ENCODE peak calls at places on chromosomes 16 and 17, in seven cellular contexts. J, L, G, D, X, K and Q are unnamed samples.

GRCh38 chr16:84449156-84450140 is 55.0 kb downstream of the MEAK7 start:
- DNase-seq in G (no peak), X (no peak), J (no peak), K (no peak), L (no peak), D (no peak), Q (peak)

GRCh38 chr16:66952430-66953139 is 8.5 kb upstream of the CES3 start:
- DNase-seq in L (no peak), D (no peak), X (no peak), G (no peak), K (no peak), J (no peak), Q (no peak)

GRCh38 chr17:78933959-78934568 is 8.9 kb upstream of the TIMP2 start:
- DNase-seq in X (no peak), J (no peak), G (peak), K (peak), D (peak), L (peak), Q (peak)

GRCh38 chr17:79792984-79793923 is 3.6 kb downstream of the CBX8 start:
- DNase-seq in D (peak), G (peak), K (no peak), L (no peak), X (no peak), J (no peak), Q (peak)

GRCh38 chr16:89557230-89557935 is 3.1 kb upstream of the RPL13 start:
- DNase-seq in X (peak), K (peak), D (peak), L (peak), J (peak), G (peak), Q (peak)

GRCh38 chr17:58338907-58339774 is 10.5 kb upstream of the TSPOAP1 start:
- DNase-seq in J (peak), X (no peak), D (no peak), K (no peak), L (no peak), G (peak), Q (no peak)

GRCh38 chr17:66283971-66284370 is 18.4 kb upstream of the PRKCA start:
- DNase-seq in L (no peak), J (no peak), X (no peak), D (no peak), K (no peak), G (no peak), Q (no peak)

GRCh38 chr16:88351521-88352101 is 31.1 kb upstream of the ZNF469 start:
- DNase-seq in D (no peak), G (no peak), K (no peak), X (no peak), L (no peak), J (no peak), Q (no peak)

GRCh38 chr16:74107795-74108610 is 188.6 kb upstream of the PSMD7 start:
- DNase-seq in L (peak), D (peak), K (peak), J (peak), G (peak), X (peak), Q (no peak)

GRCh38 chr16:58658796-58659211 is 25.8 kb downstream of the SLC38A7 start:
- DNase-seq in K (no peak), X (no peak), L (no peak), J (no peak), D (no peak), G (no peak), Q (no peak)

GRCh38 chr16:81523387-81524115 is 78.9 kb downstream of the CMIP start:
- DNase-seq in D (peak), K (no peak), G (peak), J (no peak), L (peak), X (no peak), Q (no peak)

GRCh38 chr16:89020068-89020924 is 43.3 kb upstream of the CBFA2T3 start:
- DNase-seq in G (no peak), X (no peak), J (no peak), K (no peak), L (no peak), D (no peak), Q (no peak)

GRCh38 chr16:86467490-86467889 is 42.8 kb upstream of the FOXF1 start:
- DNase-seq in X (no peak), G (no peak), K (no peak), D (no peak), J (no peak), L (no peak), Q (no peak)

GRCh38 chr17:58991718-58992331 is 114.9 kb downstream of the TRIM37 start:
- DNase-seq in L (peak), G (peak), D (peak), K (no peak), X (no peak), J (no peak), Q (no peak)

GRCh38 chr17:28916302-28916934 is 13.5 kb upstream of the DHRS13 start:
- DNase-seq in X (peak), J (peak), G (peak), D (peak), L (no peak), K (peak), Q (no peak)

GRCh38 chr16:67514382-67514828 is 14.2 kb upstream of the RIPOR1 start:
- DNase-seq in G (peak), L (peak), J (peak), K (peak), X (peak), D (peak), Q (no peak)

GRCh38 chr16:67641779-67642708 is 2.9 kb upstream of the CARMIL2 start:
- DNase-seq in K (no peak), D (no peak), L (peak), X (no peak), G (peak), J (no peak), Q (no peak)

GRCh38 chr17:2462481-2462880 is 49.2 kb downstream of the METTL16 start:
- DNase-seq in D (no peak), L (no peak), J (no peak), K (no peak), X (no peak), G (no peak), Q (no peak)

GRCh38 chr17:38798614-38799500 is 499 bp downstream of the PIP4K2B start:
- DNase-seq in X (peak), J (peak), L (peak), K (peak), G (peak), D (peak), Q (peak)

GRCh38 chr17:15213381-15214087 is 51.6 kb downstream of the PMP22 start:
- DNase-seq in J (peak), K (no peak), L (peak), X (peak), G (peak), D (peak), Q (no peak)

GRCh38 chr17:44069974-44070454 is 521 bp upstream of the G6PC3 start:
- DNase-seq in X (no peak), L (no peak), K (no peak), J (no peak), D (peak), G (peak), Q (no peak)

GRCh38 chr16:4521971-4522623 is 16.5 kb downstream of the CDIP1 start:
- DNase-seq in K (no peak), L (no peak), X (no peak), J (no peak), D (no peak), G (peak), Q (no peak)

GRCh38 chr16:27689711-27690110 is 139.8 kb downstream of the KATNIP start:
- DNase-seq in J (no peak), K (no peak), X (no peak), G (no peak), L (no peak), D (no peak), Q (no peak)

GRCh38 chr17:33482636-33483035 is 189.5 kb upstream of the ASIC2 start:
- DNase-seq in L (no peak), K (no peak), X (no peak), J (no peak), D (no peak), G (no peak), Q (no peak)

GRCh38 chr17:71500761-71501555 is 619.9 kb upstream of the SOX9 start:
- DNase-seq in X (no peak), J (no peak), K (no peak), D (no peak), L (peak), G (peak), Q (no peak)

GRCh38 chr16:87615621-87616041 is 13.3 kb downstream of the JPH3 start:
- DNase-seq in L (no peak), D (no peak), K (no peak), J (no peak), G (no peak), X (no peak), Q (no peak)

GRCh38 chr16:9954181-9954580 is 228.0 kb downstream of the GRIN2A start:
- DNase-seq in J (no peak), D (no peak), K (no peak), G (no peak), L (no peak), X (no peak), Q (no peak)

GRCh38 chr17:80942360-80943345 is 49.0 kb upstream of the CHMP6 start:
- DNase-seq in L (no peak), D (no peak), J (no peak), G (peak), X (no peak), K (peak), Q (no peak)

GRCh38 chr16:964696-965395 is 5.9 kb downstream of the LMF1 start:
- DNase-seq in X (no peak), G (no peak), D (no peak), L (peak), K (no peak), J (no peak), Q (no peak)

GRCh38 chr17:82830249-82830661 is 9.6 kb downstream of the ZNF750 start:
- DNase-seq in L (no peak), G (peak), K (no peak), X (no peak), D (no peak), J (no peak), Q (no peak)

GRCh38 chr16:86365513-86366040 is 144.8 kb upstream of the FOXF1 start:
- DNase-seq in X (no peak), K (no peak), L (no peak), D (no peak), G (no peak), J (no peak), Q (no peak)

GRCh38 chr17:36611345-36612072 is 10.1 kb downstream of the MRM1 start:
- DNase-seq in D (peak), J (no peak), X (no peak), G (peak), L (no peak), K (no peak), Q (no peak)

GRCh38 chr17:17561408-17562144 is 29.9 kb downstream of the PEMT start:
- DNase-seq in D (no peak), L (peak), X (no peak), K (no peak), G (no peak), J (no peak), Q (no peak)

GRCh38 chr17:65659512-65659911 is 98.1 kb upstream of the AXIN2 start:
- DNase-seq in L (no peak), J (no peak), K (no peak), X (no peak), D (no peak), G (no peak), Q (no peak)

GRCh38 chr17:41695954-41696720 is 7.5 kb downstream of the EIF1 start:
- DNase-seq in L (peak), G (peak), X (peak), K (no peak), D (peak), J (peak), Q (peak)

GRCh38 chr17:45021607-45022287 is 29.7 kb downstream of the DCAKD start:
- DNase-seq in X (peak), J (peak), K (peak), D (peak), G (peak), L (peak), Q (peak)

GRCh38 chr17:29292992-29293889 is 707 bp downstream of the NUFIP2 start:
- DNase-seq in K (peak), D (peak), G (peak), X (peak), J (peak), L (peak), Q (peak)

GRCh38 chr17:76816590-76817135 is 51.5 kb upstream of the MGAT5B start:
- DNase-seq in L (peak), J (peak), D (peak), X (peak), G (peak), K (no peak), Q (no peak)
- TF ChIP-seq CTCF in L (peak), J (no peak), D (peak), X (peak), G (peak), K (peak), Q (peak)

DNA sequence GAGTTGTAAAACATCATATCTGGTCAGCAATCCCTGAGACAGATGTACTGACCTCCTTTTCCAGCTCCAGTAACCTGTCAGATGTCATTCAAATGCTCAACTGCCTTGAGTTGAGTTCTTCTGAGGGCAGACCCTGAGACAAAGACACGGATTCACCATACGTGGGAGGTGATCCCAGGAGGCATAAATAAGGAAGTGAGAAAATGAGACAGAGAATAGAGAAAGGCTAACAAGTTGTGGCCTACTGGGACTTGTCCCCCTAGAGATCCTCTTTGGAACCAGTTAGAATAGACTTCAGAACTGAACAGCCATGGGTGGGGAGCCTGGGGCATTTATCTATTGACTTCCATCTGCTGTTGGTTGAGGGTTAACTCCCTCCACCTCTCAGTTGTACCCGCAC is 123.1 kb upstream of the DYNLRB2 start:
- DNase-seq in D (no peak), K (no peak), G (no peak), X (no peak), J (no peak), L (no peak), Q (no peak)
- TF ChIP-seq CTCF in D (no peak), K (no peak), G (no peak), X (no peak), J (no peak), L (no peak), Q (no peak)

GRCh38 chr16:77434365-77435239 is at the start of gene ADAMTS18:
- DNase-seq in X (no peak), L (no peak), G (no peak), J (peak), D (no peak), K (no peak), Q (no peak)

GRCh38 chr16:77434022-77434364 is 841 bp downstream of the ADAMTS18 start:
- DNase-seq in X (no peak), G (no peak), J (no peak), L (no peak), K (no peak), D (no peak), Q (no peak)

GRCh38 chr16:77439106-77439505 is 4.3 kb upstream of the ADAMTS18 start:
- DNase-seq in X (no peak), K (no peak), G (no peak), D (no peak), L (no peak), J (no peak), Q (no peak)

GRCh38 chr16:77435240-77435819 is 496 bp upstream of the ADAMTS18 start:
- DNase-seq in K (no peak), G (no peak), X (no peak), J (peak), L (no peak), D (no peak), Q (no peak)

GRCh38 chr16:77437859-77438258 is 3.0 kb upstream of the ADAMTS18 start:
- DNase-seq in X (no peak), J (no peak), G (peak), D (peak), K (no peak), L (no peak), Q (no peak)
- TF ChIP-seq CTCF in X (peak), J (no peak), G (no peak), D (peak), K (no peak), L (no peak), Q (peak)

DNA sequence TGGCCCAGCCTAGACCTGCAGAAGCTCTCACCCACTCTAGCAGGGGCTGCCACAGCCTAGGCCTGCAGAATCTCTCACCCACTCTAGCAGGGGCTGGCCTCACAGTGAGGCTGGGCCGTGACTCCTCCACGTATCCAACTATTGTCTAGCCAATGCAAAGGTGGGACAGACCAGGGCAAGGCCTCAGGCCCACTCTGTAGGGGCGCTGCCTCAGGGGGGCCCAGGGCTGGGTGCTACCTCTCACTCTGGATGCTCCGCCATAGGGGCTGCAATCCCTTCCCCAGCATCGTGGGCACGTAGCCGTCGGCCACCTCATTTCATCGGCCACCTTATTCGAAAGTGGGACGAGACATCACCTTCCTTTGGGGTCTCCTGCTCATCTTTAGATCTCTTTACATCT is 51.7 kb downstream of the RPH3AL start:
- DNase-seq in L (no peak), J (no peak), G (no peak), D (no peak), X (no peak), K (no peak), Q (no peak)
- TF ChIP-seq CTCF in L (no peak), J (no peak), G (no peak), D (no peak), X (no peak), K (no peak), Q (no peak)

GRCh38 chr16:49951568-49952195 is 73.3 kb upstream of the CNEP1R1 start:
- DNase-seq in L (no peak), K (no peak), X (no peak), G (no peak), D (peak), J (no peak), Q (no peak)
- TF ChIP-seq CTCF in L (no peak), K (no peak), X (no peak), G (no peak), D (no peak), J (no peak), Q (no peak)

DNA sequence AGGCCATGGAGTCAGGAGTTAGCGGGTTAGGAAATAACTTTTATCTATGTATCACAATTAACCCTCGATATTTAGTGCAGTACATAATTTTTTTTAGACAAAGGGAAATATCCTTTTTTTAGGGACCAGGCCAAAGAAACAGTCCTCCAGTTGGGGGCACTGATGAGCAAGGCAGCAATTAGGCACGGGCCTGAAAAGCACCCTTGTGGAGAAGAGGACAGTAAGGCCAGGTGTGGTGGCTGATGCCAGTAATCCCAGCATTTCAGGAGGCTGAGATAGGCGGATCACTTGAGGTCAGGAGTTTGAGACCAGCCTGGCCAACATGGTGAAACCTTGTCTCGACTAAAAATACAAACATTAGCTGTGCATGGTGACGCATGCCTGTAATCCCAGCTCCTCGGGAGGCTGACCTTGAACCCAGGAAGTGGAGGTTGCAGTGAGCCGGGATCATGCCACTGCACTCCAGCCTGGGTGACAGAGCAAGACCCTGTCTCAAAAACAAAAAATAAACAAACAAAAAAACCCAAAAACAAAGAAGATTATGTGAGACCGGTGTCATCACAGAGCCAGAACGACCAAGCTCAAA is 158.3 kb upstream of the NOL11 start:
- DNase-seq in K (no peak), J (no peak), D (peak), G (peak), X (no peak), L (peak), Q (no peak)
- TF ChIP-seq CTCF in K (no peak), J (no peak), D (peak), G (peak), X (peak), L (peak), Q (peak)

GRCh38 chr16:78237346-78237745 is 137.9 kb downstream of the WWOX start:
- DNase-seq in X (no peak), D (no peak), K (no peak), G (no peak), J (no peak), L (no peak), Q (no peak)

GRCh38 chr16:78237856-78238255 is 138.4 kb downstream of the WWOX start:
- DNase-seq in L (no peak), G (no peak), K (no peak), X (no peak), D (no peak), J (no peak), Q (no peak)

GRCh38 chr16:78230832-78231231 is 131.4 kb downstream of the WWOX start:
- DNase-seq in K (no peak), D (peak), G (peak), J (no peak), L (peak), X (no peak), Q (no peak)

GRCh38 chr16:78235876-78236275 is 136.4 kb downstream of the WWOX start:
- DNase-seq in G (no peak), L (no peak), J (no peak), X (no peak), K (no peak), D (no peak), Q (no peak)

DNA sequence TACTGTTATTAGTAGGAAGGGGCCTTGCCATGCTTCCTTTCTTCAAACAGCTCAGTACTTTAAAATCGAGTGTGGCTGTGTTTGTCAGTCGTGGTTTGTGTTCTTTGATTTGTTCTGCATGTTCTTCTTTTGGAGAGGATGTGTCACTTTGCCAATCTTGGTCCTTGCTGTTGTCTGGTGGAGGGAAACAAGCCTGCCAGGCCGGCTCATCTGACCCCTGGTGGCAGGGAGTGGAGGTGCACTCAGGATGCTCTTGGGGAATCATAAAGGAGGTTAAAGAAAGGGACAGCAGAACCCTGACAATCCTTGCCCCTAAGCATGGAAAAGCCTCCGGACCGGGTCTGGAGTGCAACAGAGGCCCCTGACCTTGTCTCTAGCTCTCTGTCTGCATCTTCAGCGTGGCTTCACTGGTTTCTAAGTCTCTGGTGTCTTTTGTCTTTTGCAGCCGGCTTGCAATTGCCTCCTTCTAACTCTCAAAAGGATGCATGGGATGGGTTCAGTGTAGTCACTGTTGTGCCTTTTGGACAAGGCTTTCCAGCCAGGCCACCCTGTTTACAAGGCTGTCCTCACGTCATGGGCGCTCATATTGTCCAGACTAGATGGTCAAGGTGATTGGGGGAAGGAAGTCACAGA is 135.8 kb downstream of the WWOX start:
- DNase-seq in G (peak), D (peak), X (peak), J (peak), K (peak), L (peak), Q (peak)
- TF ChIP-seq CTCF in G (peak), D (peak), X (peak), J (peak), K (peak), L (peak), Q (peak)

GRCh38 chr17:75267403-75268232 is 3.4 kb downstream of the MIF4GD start:
- DNase-seq in K (no peak), J (peak), X (no peak), G (no peak), L (peak), D (peak), Q (no peak)
- TF ChIP-seq CTCF in K (no peak), J (no peak), X (peak), G (no peak), L (peak), D (peak), Q (no peak)